ENCODE peak calls at places on chromosomes 3 and 15, in four cellular contexts. One of them, this sample, is unnamed.
A peak's percentile ranks its signal among the peaks of the same experiment; 100 is the strongest.

GRCh38 chr3:155647196-155647595 is 97.7 kb downstream of the PLCH1 start:
- DNase-seq in neural crest cell: no peak
- DNase-seq in T-helper 17 cell: no peak
- DNase-seq in activated CD8-positive, alpha-beta T cell treated with anti-CD3 and anti-CD28 coated beads for 36 hours: no peak
- DNase-seq in this sample: no peak

GRCh38 chr15:41259546-41260189 is 28.6 kb downstream of the CHP1 start:
- DNase-seq in neural crest cell: no peak
- DNase-seq in T-helper 17 cell: no peak
- DNase-seq in activated CD8-positive, alpha-beta T cell treated with anti-CD3 and anti-CD28 coated beads for 36 hours: no peak
- DNase-seq in this sample: no peak

GRCh38 chr15:65791335-65792129 is 561 bp downstream of the DENND4A start:
- DNase-seq in activated CD8-positive, alpha-beta T cell treated with anti-CD3 and anti-CD28 coated beads for 36 hours: peak; percentile 73
- DNase-seq in neural crest cell: no peak
- DNase-seq in T-helper 17 cell: peak; percentile 53
- DNase-seq in this sample: no peak

GRCh38 chr15:80735344-80735743 is 40.2 kb downstream of the ABHD17C start:
- DNase-seq in T-helper 17 cell: no peak
- DNase-seq in neural crest cell: no peak
- DNase-seq in activated CD8-positive, alpha-beta T cell treated with anti-CD3 and anti-CD28 coated beads for 36 hours: no peak
- DNase-seq in this sample: no peak

GRCh38 chr3:132083583-132084372 is 49.0 kb upstream of the CPNE4 start:
- DNase-seq in activated CD8-positive, alpha-beta T cell treated with anti-CD3 and anti-CD28 coated beads for 36 hours: no peak
- DNase-seq in neural crest cell: no peak
- DNase-seq in T-helper 17 cell: no peak
- DNase-seq in this sample: no peak

GRCh38 chr15:22224241-22224671 is 143.9 kb downstream of the OR4M2 start:
- DNase-seq in activated CD8-positive, alpha-beta T cell treated with anti-CD3 and anti-CD28 coated beads for 36 hours: no peak
- DNase-seq in neural crest cell: no peak
- DNase-seq in T-helper 17 cell: no peak
- DNase-seq in this sample: no peak

GRCh38 chr3:60528651-60529050 is 722.6 kb downstream of the FHIT start:
- DNase-seq in activated CD8-positive, alpha-beta T cell treated with anti-CD3 and anti-CD28 coated beads for 36 hours: no peak
- DNase-seq in neural crest cell: no peak
- DNase-seq in T-helper 17 cell: no peak
- DNase-seq in this sample: no peak

GRCh38 chr15:63514533-63514943 is 10.1 kb downstream of the USP3 start:
- DNase-seq in neural crest cell: no peak
- DNase-seq in T-helper 17 cell: no peak
- DNase-seq in activated CD8-positive, alpha-beta T cell treated with anti-CD3 and anti-CD28 coated beads for 36 hours: no peak
- DNase-seq in this sample: no peak

GRCh38 chr3:57026918-57027317 is 33.5 kb upstream of the SPATA12 start:
- DNase-seq in neural crest cell: no peak
- DNase-seq in T-helper 17 cell: no peak
- DNase-seq in activated CD8-positive, alpha-beta T cell treated with anti-CD3 and anti-CD28 coated beads for 36 hours: no peak
- DNase-seq in this sample: no peak

GRCh38 chr3:123334056-123334455 is 114.8 kb downstream of the ADCY5 start:
- DNase-seq in neural crest cell: no peak
- DNase-seq in T-helper 17 cell: no peak
- DNase-seq in activated CD8-positive, alpha-beta T cell treated with anti-CD3 and anti-CD28 coated beads for 36 hours: no peak
- DNase-seq in this sample: no peak

GRCh38 chr3:5698851-5699250 is 511.3 kb downstream of the EDEM1 start:
- DNase-seq in neural crest cell: no peak
- DNase-seq in T-helper 17 cell: no peak
- DNase-seq in activated CD8-positive, alpha-beta T cell treated with anti-CD3 and anti-CD28 coated beads for 36 hours: no peak
- DNase-seq in this sample: no peak

GRCh38 chr15:51076898-51077564 is 17.7 kb downstream of the TNFAIP8L3 start:
- DNase-seq in activated CD8-positive, alpha-beta T cell treated with anti-CD3 and anti-CD28 coated beads for 36 hours: peak; percentile 55
- DNase-seq in T-helper 17 cell: no peak
- DNase-seq in neural crest cell: no peak
- DNase-seq in this sample: no peak

GRCh38 chr3:146138904-146139303 is 22.1 kb downstream of the PLOD2 start:
- DNase-seq in activated CD8-positive, alpha-beta T cell treated with anti-CD3 and anti-CD28 coated beads for 36 hours: no peak
- DNase-seq in neural crest cell: no peak
- DNase-seq in T-helper 17 cell: no peak
- DNase-seq in this sample: no peak

GRCh38 chr3:35932995-35933394 is 293.7 kb downstream of the ARPP21 start:
- DNase-seq in neural crest cell: no peak
- DNase-seq in activated CD8-positive, alpha-beta T cell treated with anti-CD3 and anti-CD28 coated beads for 36 hours: no peak
- DNase-seq in T-helper 17 cell: no peak
- DNase-seq in this sample: peak; percentile 57

GRCh38 chr3:49171775-49172500 is 540 bp downstream of the KLHDC8B start:
- DNase-seq in neural crest cell: no peak
- DNase-seq in activated CD8-positive, alpha-beta T cell treated with anti-CD3 and anti-CD28 coated beads for 36 hours: no peak
- DNase-seq in T-helper 17 cell: no peak
- DNase-seq in this sample: no peak

GRCh38 chr15:100687532-100688215 is 85.3 kb downstream of the ASB7 start:
- DNase-seq in T-helper 17 cell: no peak
- DNase-seq in activated CD8-positive, alpha-beta T cell treated with anti-CD3 and anti-CD28 coated beads for 36 hours: no peak
- DNase-seq in neural crest cell: no peak
- DNase-seq in this sample: no peak

GRCh38 chr3:24338409-24338808 is 156.2 kb downstream of the THRB start:
- DNase-seq in neural crest cell: no peak
- DNase-seq in T-helper 17 cell: no peak
- DNase-seq in activated CD8-positive, alpha-beta T cell treated with anti-CD3 and anti-CD28 coated beads for 36 hours: no peak
- DNase-seq in this sample: no peak

GRCh38 chr3:187165144-187165543 is 25.8 kb upstream of the RPL39L start:
- DNase-seq in activated CD8-positive, alpha-beta T cell treated with anti-CD3 and anti-CD28 coated beads for 36 hours: peak; percentile 52
- DNase-seq in T-helper 17 cell: no peak
- DNase-seq in neural crest cell: peak; percentile 19
- DNase-seq in this sample: no peak

GRCh38 chr3:173584093-173584833 is 186.7 kb downstream of the NLGN1 start:
- DNase-seq in activated CD8-positive, alpha-beta T cell treated with anti-CD3 and anti-CD28 coated beads for 36 hours: peak; percentile 6
- DNase-seq in T-helper 17 cell: no peak
- DNase-seq in neural crest cell: peak; percentile 53
- DNase-seq in this sample: no peak

GRCh38 chr15:80611543-80612080 is 83.5 kb upstream of the ABHD17C start:
- DNase-seq in activated CD8-positive, alpha-beta T cell treated with anti-CD3 and anti-CD28 coated beads for 36 hours: no peak
- DNase-seq in neural crest cell: no peak
- DNase-seq in T-helper 17 cell: no peak
- DNase-seq in this sample: no peak

GRCh38 chr3:173993299-173993698 is 595.8 kb downstream of the NLGN1 start:
- DNase-seq in neural crest cell: no peak
- DNase-seq in activated CD8-positive, alpha-beta T cell treated with anti-CD3 and anti-CD28 coated beads for 36 hours: no peak
- DNase-seq in T-helper 17 cell: no peak
- DNase-seq in this sample: peak; percentile 53

GRCh38 chr3:66402596-66403267 is 98.1 kb downstream of the LRIG1 start:
- DNase-seq in T-helper 17 cell: no peak
- DNase-seq in activated CD8-positive, alpha-beta T cell treated with anti-CD3 and anti-CD28 coated beads for 36 hours: no peak
- DNase-seq in neural crest cell: no peak
- DNase-seq in this sample: no peak

GRCh38 chr15:62241135-62241770 is 76.2 kb upstream of the C2CD4B start:
- DNase-seq in neural crest cell: peak; percentile 9
- DNase-seq in activated CD8-positive, alpha-beta T cell treated with anti-CD3 and anti-CD28 coated beads for 36 hours: no peak
- DNase-seq in T-helper 17 cell: no peak
- DNase-seq in this sample: no peak

GRCh38 chr15:43246261-43246764 is 20.4 kb downstream of the TGM5 start:
- DNase-seq in activated CD8-positive, alpha-beta T cell treated with anti-CD3 and anti-CD28 coated beads for 36 hours: no peak
- DNase-seq in neural crest cell: no peak
- DNase-seq in T-helper 17 cell: no peak
- DNase-seq in this sample: no peak

GRCh38 chr15:55916666-55917409 is 76.6 kb downstream of the NEDD4 start:
- DNase-seq in activated CD8-positive, alpha-beta T cell treated with anti-CD3 and anti-CD28 coated beads for 36 hours: no peak
- DNase-seq in T-helper 17 cell: no peak
- DNase-seq in neural crest cell: no peak
- DNase-seq in this sample: peak; percentile 75

GRCh38 chr3:94512876-94513275 is 450.0 kb downstream of the NSUN3 start:
- DNase-seq in activated CD8-positive, alpha-beta T cell treated with anti-CD3 and anti-CD28 coated beads for 36 hours: no peak
- DNase-seq in neural crest cell: no peak
- DNase-seq in T-helper 17 cell: no peak
- DNase-seq in this sample: no peak

GRCh38 chr3:37741644-37742043 is 120.0 kb upstream of the CTDSPL start:
- DNase-seq in neural crest cell: no peak
- DNase-seq in T-helper 17 cell: no peak
- DNase-seq in activated CD8-positive, alpha-beta T cell treated with anti-CD3 and anti-CD28 coated beads for 36 hours: peak; percentile 6
- DNase-seq in this sample: no peak

GRCh38 chr3:150227839-150228238 is 180.3 kb upstream of the TSC22D2 start:
- DNase-seq in activated CD8-positive, alpha-beta T cell treated with anti-CD3 and anti-CD28 coated beads for 36 hours: peak; percentile 78
- DNase-seq in neural crest cell: peak; percentile 88
- DNase-seq in T-helper 17 cell: no peak
- DNase-seq in this sample: no peak

GRCh38 chr3:150370129-150370602 is 37.9 kb upstream of the TSC22D2 start:
- DNase-seq in T-helper 17 cell: no peak
- DNase-seq in neural crest cell: peak; percentile 14
- DNase-seq in activated CD8-positive, alpha-beta T cell treated with anti-CD3 and anti-CD28 coated beads for 36 hours: no peak
- DNase-seq in this sample: peak; percentile 86

GRCh38 chr15:58344164-58345070 is 87.4 kb upstream of the LIPC start:
- DNase-seq in neural crest cell: no peak
- DNase-seq in T-helper 17 cell: no peak
- DNase-seq in activated CD8-positive, alpha-beta T cell treated with anti-CD3 and anti-CD28 coated beads for 36 hours: no peak
- DNase-seq in this sample: no peak

GRCh38 chr3:111747490-111747889 is 111.6 kb upstream of the PHLDB2 start:
- DNase-seq in T-helper 17 cell: no peak
- DNase-seq in activated CD8-positive, alpha-beta T cell treated with anti-CD3 and anti-CD28 coated beads for 36 hours: no peak
- DNase-seq in neural crest cell: no peak
- DNase-seq in this sample: no peak

GRCh38 chr15:29970402-29970695 is 112.4 kb upstream of the GOLGA8J start:
- DNase-seq in activated CD8-positive, alpha-beta T cell treated with anti-CD3 and anti-CD28 coated beads for 36 hours: no peak
- DNase-seq in neural crest cell: no peak
- DNase-seq in T-helper 17 cell: no peak
- DNase-seq in this sample: no peak